ENCODE peak calls at places on chromosomes 12 and 14, in eight cellular contexts. K, D, L, F, A, I, J and C are unnamed samples.

GRCh38 chr14:79411403-79412174 is 799.7 kb downstream of the DIO2 start:
- DNase-seq in K (no peak), D (no peak), L (no peak), F (no peak), A (no peak), I (no peak), J (no peak), C (no peak)

GRCh38 chr12:24025153-24025798 is 75.8 kb upstream of the SOX5 start:
- DNase-seq in K (no peak), D (no peak), L (no peak), F (no peak), A (no peak), I (no peak), J (no peak), C (no peak)

GRCh38 chr12:45586486-45586885 is 143.0 kb upstream of the ARID2 start:
- DNase-seq in K (no peak), D (no peak), L (no peak), F (no peak), A (no peak), I (no peak), J (no peak), C (no peak)

GRCh38 chr12:92076106-92076505 is 69.5 kb downstream of the BTG1 start:
- DNase-seq in K (no peak), D (no peak), L (no peak), F (no peak), A (no peak), I (no peak), J (no peak), C (no peak)

GRCh38 chr12:132560421-132560830 is 50.0 kb downstream of the LRCOL1 start:
- DNase-seq in K (peak; percentile 42), D (peak; percentile 38), L (peak; percentile 64), F (peak; percentile 39), A (no peak), I (no peak), J (no peak), C (peak; percentile 62)

GRCh38 chr14:100854435-100854834 is 28.5 kb downstream of the MEG3 start:
- DNase-seq in K (no peak), D (no peak), L (no peak), F (no peak), A (no peak), I (no peak), J (no peak), C (no peak)

GRCh38 chr14:104229621-104230041 is 91.2 kb downstream of the KIF26A start:
- DNase-seq in K (no peak), D (no peak), L (peak; percentile 31), F (no peak), A (no peak), I (no peak), J (no peak), C (no peak)

GRCh38 chr12:101703487-101703886 is 6.0 kb downstream of the CHPT1 start:
- DNase-seq in K (no peak), D (no peak), L (no peak), F (no peak), A (no peak), I (no peak), J (no peak), C (no peak)

GRCh38 chr12:92503029-92503931 is 199.5 kb upstream of the PLEKHG7 start:
- DNase-seq in K (no peak), D (no peak), L (no peak), F (no peak), A (peak; percentile 12), I (no peak), J (no peak), C (no peak)

GRCh38 chr12:74980510-74980909 is 229.1 kb downstream of the KCNC2 start:
- DNase-seq in K (no peak), D (no peak), L (peak; percentile 71), F (no peak), A (no peak), I (no peak), J (no peak), C (no peak)

GRCh38 chr12:28814246-28814645 is 334.8 kb upstream of the FAR2 start:
- DNase-seq in K (no peak), D (no peak), L (no peak), F (no peak), A (no peak), I (no peak), J (no peak), C (no peak)

GRCh38 chr14:75648066-75648838 is 12.4 kb downstream of the ERG28 start:
- DNase-seq in K (no peak), D (no peak), L (peak; percentile 13), F (peak; percentile 25), A (no peak), I (no peak), J (no peak), C (no peak)

GRCh38 chr14:92135269-92135668 is 13.5 kb downstream of the CPSF2 start:
- DNase-seq in K (peak; percentile 4), D (peak; percentile 10), L (no peak), F (peak; percentile 46), A (peak; percentile 2), I (no peak), J (no peak), C (no peak)

GRCh38 chr14:36910578-36910977 is 248.9 kb downstream of the PAX9 start:
- DNase-seq in K (no peak), D (no peak), L (no peak), F (no peak), A (no peak), I (no peak), J (no peak), C (no peak)

GRCh38 chr12:59708484-59708883 is 112.7 kb downstream of the SLC16A7 start:
- DNase-seq in K (no peak), D (no peak), L (no peak), F (no peak), A (no peak), I (no peak), J (no peak), C (no peak)

GRCh38 chr14:33534636-33535035 is 416.2 kb downstream of the EGLN3 start:
- DNase-seq in K (no peak), D (no peak), L (no peak), F (no peak), A (no peak), I (no peak), J (no peak), C (no peak)

GRCh38 chr12:81797100-81797499 is 38.0 kb upstream of the PPFIA2 start:
- DNase-seq in K (no peak), D (no peak), L (no peak), F (no peak), A (no peak), I (no peak), J (no peak), C (no peak)

GRCh38 chr14:83923836-83924235 is 1606.1 kb upstream of the FLRT2 start:
- DNase-seq in K (no peak), D (no peak), L (no peak), F (no peak), A (no peak), I (no peak), J (no peak), C (no peak)

GRCh38 chr12:120760349-120761245 is 35.0 kb downstream of the ACADS start:
- DNase-seq in K (peak; percentile 61), D (no peak), L (no peak), F (no peak), A (no peak), I (no peak), J (no peak), C (no peak)

GRCh38 chr12:104952816-104953215 is 5.3 kb downstream of the SLC41A2 start:
- DNase-seq in K (no peak), D (no peak), L (no peak), F (no peak), A (no peak), I (no peak), J (no peak), C (no peak)